ENCODE peak calls at places on chromosomes 4 and X, in eight cellular contexts. One of them, this sample, is unnamed.

GRCh38 chr4:160848901-160849735 is 1314.7 kb downstream of the FSTL5 start:
- DNase-seq in nephron progenitor cell: no peak
- DNase-seq in A549: no peak
- DNase-seq in lower leg skin: no peak
- DNase-seq in GM13976: no peak
- DNase-seq in HepG2: no peak
- DNase-seq in breast epithelium: no peak
- DNase-seq in Peyer's patch: no peak
- DNase-seq in this sample: no peak

GRCh38 chrX:151384807-151385206 is 12.2 kb upstream of the VMA21 start:
- DNase-seq in nephron progenitor cell: no peak
- DNase-seq in A549: no peak
- DNase-seq in lower leg skin: no peak
- DNase-seq in GM13976: no peak
- DNase-seq in HepG2: no peak
- DNase-seq in breast epithelium: peak; percentile 49
- DNase-seq in Peyer's patch: no peak
- DNase-seq in this sample: no peak

GRCh38 chrX:7927259-7928167 is at the start of gene PNPLA4:
- DNase-seq in nephron progenitor cell: peak; percentile 76
- DNase-seq in A549: peak; percentile 55
- DNase-seq in lower leg skin: peak; percentile 94
- DNase-seq in GM13976: peak; percentile 88
- DNase-seq in HepG2: peak; percentile 71
- DNase-seq in breast epithelium: peak; percentile 76
- DNase-seq in Peyer's patch: peak; percentile 87
- DNase-seq in this sample: peak; percentile 73

GRCh38 chr4:118351851-118352827 is 664 bp downstream of the PRSS12 start:
- DNase-seq in nephron progenitor cell: peak; percentile 56
- DNase-seq in A549: peak; percentile 5
- DNase-seq in lower leg skin: peak; percentile 88
- DNase-seq in GM13976: peak; percentile 35
- DNase-seq in HepG2: peak; percentile 4
- DNase-seq in breast epithelium: peak; percentile 58
- DNase-seq in Peyer's patch: no peak
- DNase-seq in this sample: no peak

GRCh38 chrX:134782796-134783195 is 124.5 kb upstream of the PLAC1 start:
- DNase-seq in nephron progenitor cell: no peak
- DNase-seq in A549: no peak
- DNase-seq in lower leg skin: no peak
- DNase-seq in GM13976: no peak
- DNase-seq in HepG2: no peak
- DNase-seq in breast epithelium: no peak
- DNase-seq in Peyer's patch: no peak
- DNase-seq in this sample: no peak

GRCh38 chrX:7198499-7198898 is 50.5 kb upstream of the PUDP start:
- DNase-seq in nephron progenitor cell: no peak
- DNase-seq in A549: no peak
- DNase-seq in lower leg skin: no peak
- DNase-seq in GM13976: no peak
- DNase-seq in HepG2: no peak
- DNase-seq in breast epithelium: no peak
- DNase-seq in Peyer's patch: no peak
- DNase-seq in this sample: no peak

GRCh38 chr4:83362492-83363329 is 28.1 kb upstream of the HPSE start:
- DNase-seq in nephron progenitor cell: no peak
- DNase-seq in A549: peak; percentile 6
- DNase-seq in lower leg skin: no peak
- DNase-seq in GM13976: peak; percentile 34
- DNase-seq in HepG2: peak; percentile 96
- DNase-seq in breast epithelium: no peak
- DNase-seq in Peyer's patch: no peak
- DNase-seq in this sample: no peak

GRCh38 chr4:6991771-6992557 is 51.2 kb upstream of the TADA2B start:
- DNase-seq in nephron progenitor cell: no peak
- DNase-seq in A549: no peak
- DNase-seq in lower leg skin: peak; percentile 85
- DNase-seq in GM13976: no peak
- DNase-seq in HepG2: no peak
- DNase-seq in breast epithelium: no peak
- DNase-seq in Peyer's patch: peak; percentile 17
- DNase-seq in this sample: no peak

GRCh38 chrX:101659601-101660063 is at the start of gene ARMCX2:
- DNase-seq in nephron progenitor cell: peak; percentile 37
- DNase-seq in A549: no peak
- DNase-seq in lower leg skin: peak; percentile 85
- DNase-seq in GM13976: peak; percentile 66
- DNase-seq in HepG2: no peak
- DNase-seq in breast epithelium: no peak
- DNase-seq in Peyer's patch: peak; percentile 34
- DNase-seq in this sample: no peak

GRCh38 chr4:144710526-144710912 is 64.6 kb downstream of the HHIP start:
- DNase-seq in nephron progenitor cell: no peak
- DNase-seq in A549: no peak
- DNase-seq in lower leg skin: no peak
- DNase-seq in GM13976: no peak
- DNase-seq in HepG2: no peak
- DNase-seq in breast epithelium: no peak
- DNase-seq in Peyer's patch: no peak
- DNase-seq in this sample: no peak

GRCh38 chrX:28966335-28966734 is 379.1 kb downstream of the IL1RAPL1 start:
- DNase-seq in nephron progenitor cell: no peak
- DNase-seq in A549: no peak
- DNase-seq in lower leg skin: no peak
- DNase-seq in GM13976: no peak
- DNase-seq in HepG2: no peak
- DNase-seq in breast epithelium: no peak
- DNase-seq in Peyer's patch: no peak
- DNase-seq in this sample: no peak

GRCh38 chr4:5746829-5747745 is 36.1 kb downstream of the EVC start:
- DNase-seq in nephron progenitor cell: no peak
- DNase-seq in A549: no peak
- DNase-seq in lower leg skin: peak; percentile 48
- DNase-seq in GM13976: no peak
- DNase-seq in HepG2: no peak
- DNase-seq in breast epithelium: no peak
- DNase-seq in Peyer's patch: no peak
- DNase-seq in this sample: no peak

GRCh38 chrX:17040711-17041110 is 94.3 kb downstream of the REPS2 start:
- DNase-seq in nephron progenitor cell: no peak
- DNase-seq in A549: no peak
- DNase-seq in lower leg skin: no peak
- DNase-seq in GM13976: no peak
- DNase-seq in HepG2: no peak
- DNase-seq in breast epithelium: no peak
- DNase-seq in Peyer's patch: no peak
- DNase-seq in this sample: no peak

GRCh38 chrX:18698762-18699650 is 8.4 kb upstream of the PPEF1 start:
- DNase-seq in nephron progenitor cell: no peak
- DNase-seq in A549: no peak
- DNase-seq in lower leg skin: no peak
- DNase-seq in GM13976: no peak
- DNase-seq in HepG2: no peak
- DNase-seq in breast epithelium: no peak
- DNase-seq in Peyer's patch: no peak
- DNase-seq in this sample: no peak

GRCh38 chr4:102730968-102731533 is 29.7 kb downstream of the MANBA start:
- DNase-seq in nephron progenitor cell: no peak
- DNase-seq in A549: no peak
- DNase-seq in lower leg skin: no peak
- DNase-seq in GM13976: no peak
- DNase-seq in HepG2: peak; percentile 33
- DNase-seq in breast epithelium: no peak
- DNase-seq in Peyer's patch: no peak
- DNase-seq in this sample: no peak

GRCh38 chr4:55162396-55162795 is 37.0 kb upstream of the KDR start:
- DNase-seq in nephron progenitor cell: no peak
- DNase-seq in A549: no peak
- DNase-seq in lower leg skin: no peak
- DNase-seq in GM13976: no peak
- DNase-seq in HepG2: no peak
- DNase-seq in breast epithelium: no peak
- DNase-seq in Peyer's patch: no peak
- DNase-seq in this sample: no peak

GRCh38 chr4:55157559-55158277 is 32.3 kb upstream of the KDR start:
- DNase-seq in nephron progenitor cell: no peak
- DNase-seq in A549: no peak
- DNase-seq in lower leg skin: no peak
- DNase-seq in GM13976: no peak
- DNase-seq in HepG2: no peak
- DNase-seq in breast epithelium: no peak
- DNase-seq in Peyer's patch: no peak
- DNase-seq in this sample: no peak

GRCh38 chr4:55159851-55160250 is 34.5 kb upstream of the KDR start:
- DNase-seq in nephron progenitor cell: no peak
- DNase-seq in A549: no peak
- DNase-seq in lower leg skin: no peak
- DNase-seq in GM13976: no peak
- DNase-seq in HepG2: no peak
- DNase-seq in breast epithelium: no peak
- DNase-seq in Peyer's patch: no peak
- DNase-seq in this sample: no peak

GRCh38 chr4:55161739-55162138 is 36.3 kb upstream of the KDR start:
- DNase-seq in nephron progenitor cell: no peak
- DNase-seq in A549: no peak
- DNase-seq in lower leg skin: no peak
- DNase-seq in GM13976: no peak
- DNase-seq in HepG2: no peak
- DNase-seq in breast epithelium: no peak
- DNase-seq in Peyer's patch: no peak
- DNase-seq in this sample: no peak

GRCh38 chr4:55158957-55159356 is 33.6 kb upstream of the KDR start:
- DNase-seq in nephron progenitor cell: no peak
- DNase-seq in A549: no peak
- DNase-seq in lower leg skin: no peak
- DNase-seq in GM13976: no peak
- DNase-seq in HepG2: no peak
- DNase-seq in breast epithelium: no peak
- DNase-seq in Peyer's patch: no peak
- DNase-seq in this sample: no peak
- TF ChIP-seq CTCF in nephron progenitor cell: no peak
- TF ChIP-seq CTCF in A549: no peak
- TF ChIP-seq CTCF in lower leg skin: no peak
- TF ChIP-seq CTCF in GM13976: no peak
- TF ChIP-seq CTCF in HepG2: no peak
- TF ChIP-seq CTCF in breast epithelium: no peak
- TF ChIP-seq CTCF in Peyer's patch: no peak
- TF ChIP-seq CTCF in this sample: no peak

DNA sequence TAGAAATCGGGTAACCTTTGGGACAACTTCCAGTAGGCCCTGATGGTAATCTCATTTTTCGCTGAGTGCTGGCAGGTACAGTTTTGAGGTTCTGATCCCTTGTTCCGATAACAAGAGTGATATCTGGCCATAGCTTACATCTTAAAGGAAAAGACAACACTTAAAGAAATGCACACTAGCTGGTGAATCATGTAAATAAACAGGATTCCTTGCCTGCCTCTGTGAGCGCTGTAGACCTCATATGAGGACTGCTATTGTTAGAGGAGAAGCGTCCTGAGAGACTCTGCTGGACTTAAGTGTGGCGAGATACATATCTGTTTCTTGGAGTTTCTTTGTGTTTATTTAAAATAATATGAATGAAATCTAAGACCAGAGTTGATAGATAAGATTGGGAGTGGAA is 149.3 kb upstream of the SLC4A4 start:
- DNase-seq in nephron progenitor cell: no peak
- DNase-seq in A549: no peak
- DNase-seq in lower leg skin: no peak
- DNase-seq in GM13976: no peak
- DNase-seq in HepG2: no peak
- DNase-seq in breast epithelium: no peak
- DNase-seq in Peyer's patch: no peak
- DNase-seq in this sample: no peak
- TF ChIP-seq CTCF in nephron progenitor cell: no peak
- TF ChIP-seq CTCF in A549: peak; percentile 5
- TF ChIP-seq CTCF in lower leg skin: no peak
- TF ChIP-seq CTCF in GM13976: no peak
- TF ChIP-seq CTCF in HepG2: no peak
- TF ChIP-seq CTCF in breast epithelium: no peak
- TF ChIP-seq CTCF in Peyer's patch: no peak
- TF ChIP-seq CTCF in this sample: no peak

GRCh38 chr4:67126115-67126514 is 419.2 kb downstream of the CENPC start:
- DNase-seq in nephron progenitor cell: no peak
- DNase-seq in A549: no peak
- DNase-seq in lower leg skin: no peak
- DNase-seq in GM13976: no peak
- DNase-seq in HepG2: no peak
- DNase-seq in breast epithelium: no peak
- DNase-seq in Peyer's patch: no peak
- DNase-seq in this sample: no peak

DNA sequence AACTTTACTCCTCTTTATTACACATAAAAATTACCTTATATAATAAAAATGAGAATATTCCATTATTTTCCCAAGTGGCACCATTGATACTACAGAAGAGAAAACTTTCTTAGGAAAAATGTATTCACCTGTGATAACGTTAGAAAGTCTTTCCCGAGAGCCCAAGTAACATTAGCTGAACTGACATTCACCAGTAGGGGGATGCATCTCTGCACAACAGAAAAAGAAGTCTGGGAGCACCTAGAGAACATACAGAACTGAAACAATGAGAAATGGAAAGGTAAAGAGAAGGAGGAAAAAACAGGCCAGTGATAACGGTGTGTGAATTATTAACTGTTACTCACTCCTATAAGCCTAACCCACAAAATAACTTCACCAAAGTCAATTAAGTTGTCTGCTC is 423.3 kb downstream of the CENPC start:
- DNase-seq in nephron progenitor cell: no peak
- DNase-seq in A549: no peak
- DNase-seq in lower leg skin: no peak
- DNase-seq in GM13976: no peak
- DNase-seq in HepG2: peak; percentile 13
- DNase-seq in breast epithelium: no peak
- DNase-seq in Peyer's patch: no peak
- DNase-seq in this sample: no peak
- TF ChIP-seq CTCF in nephron progenitor cell: peak; percentile 59
- TF ChIP-seq CTCF in A549: no peak
- TF ChIP-seq CTCF in lower leg skin: no peak
- TF ChIP-seq CTCF in GM13976: peak; percentile 14
- TF ChIP-seq CTCF in HepG2: peak; percentile 41
- TF ChIP-seq CTCF in breast epithelium: no peak
- TF ChIP-seq CTCF in Peyer's patch: no peak
- TF ChIP-seq CTCF in this sample: no peak

DNA sequence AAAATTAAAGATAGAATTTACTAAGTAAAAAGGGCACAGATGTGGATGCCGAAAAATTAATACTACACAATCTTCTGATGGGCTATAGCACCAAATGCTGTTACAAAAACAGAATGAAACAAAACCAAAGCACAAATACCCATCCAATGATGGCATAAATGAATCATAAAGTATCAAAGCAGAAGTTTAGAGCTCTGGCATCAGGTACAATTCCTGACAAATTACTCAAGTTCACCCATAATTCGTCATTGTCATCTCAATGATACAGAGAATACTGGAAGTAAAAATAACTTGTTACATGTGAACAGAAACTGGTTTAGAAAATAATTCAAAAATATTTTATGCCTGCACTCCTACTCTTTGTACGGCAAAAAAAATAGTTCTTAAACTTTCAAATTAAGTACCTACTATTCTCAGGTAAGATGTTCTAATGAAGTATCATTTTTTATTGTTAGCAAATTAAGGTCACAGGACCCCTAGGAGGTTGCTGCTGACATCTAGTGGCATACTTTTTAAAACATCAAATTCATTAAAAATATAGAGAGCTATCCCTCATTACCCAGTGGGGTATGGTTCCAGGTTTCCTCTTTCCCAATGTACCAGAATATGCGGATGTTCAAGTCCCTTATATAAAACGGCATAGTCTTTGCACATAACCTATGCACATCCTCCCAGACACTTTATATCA is 126.1 kb downstream of the INPP4B start:
- DNase-seq in nephron progenitor cell: no peak
- DNase-seq in A549: peak; percentile 6
- DNase-seq in lower leg skin: no peak
- DNase-seq in GM13976: peak; percentile 16
- DNase-seq in HepG2: no peak
- DNase-seq in breast epithelium: no peak
- DNase-seq in Peyer's patch: no peak
- DNase-seq in this sample: no peak
- TF ChIP-seq CTCF in nephron progenitor cell: peak; percentile 36
- TF ChIP-seq CTCF in A549: peak; percentile 67
- TF ChIP-seq CTCF in lower leg skin: no peak
- TF ChIP-seq CTCF in GM13976: no peak
- TF ChIP-seq CTCF in HepG2: no peak
- TF ChIP-seq CTCF in breast epithelium: peak; percentile 41
- TF ChIP-seq CTCF in Peyer's patch: no peak
- TF ChIP-seq CTCF in this sample: no peak